ENCODE peak calls at places on chromosomes 12 and 14, in six cellular contexts. S is stimulated activated CD4-positive, alpha-beta T cell treated with anti-CD3 and anti-CD28 coated beads, Interleukin-1b, Interleukin-23, amount 100 ng/mL, for 24 hours; E is iPS-NIHi11; F is CD8-positive, alpha-beta memory T cell; I is T-helper 9 cell; G is naive B cell. W is an unnamed sample.

GRCh38 chr14:97177016-97177415 is 379.8 kb downstream of the VRK1 start:
- DNase-seq in S (no peak), E (peak), F (peak), I (peak), G (no peak), W (no peak)

GRCh38 chr14:65213316-65213715 is 111.0 kb upstream of the MAX start:
- DNase-seq in S (no peak), E (no peak), F (no peak), I (no peak), G (no peak), W (no peak)

GRCh38 chr12:92717202-92717601 is 14.4 kb downstream of the PLEKHG7 start:
- DNase-seq in S (no peak), E (peak), F (no peak), I (no peak), G (no peak), W (no peak)

GRCh38 chr14:51780006-51780692 is 80.3 kb upstream of the GNG2 start:
- DNase-seq in S (peak), E (peak), F (peak), I (peak), G (peak), W (peak)

GRCh38 chr14:69321601-69322330 is 61.8 kb downstream of the GALNT16 start:
- DNase-seq in S (no peak), E (no peak), F (no peak), I (no peak), G (no peak), W (no peak)

GRCh38 chr14:92686763-92687427 is 61.5 kb downstream of the LGMN start:
- DNase-seq in S (peak), E (peak), F (peak), I (peak), G (peak), W (peak)

GRCh38 chr12:38892090-38892786 is 13.2 kb downstream of the CPNE8 start:
- DNase-seq in S (no peak), E (no peak), F (no peak), I (no peak), G (no peak), W (no peak)

GRCh38 chr12:58916891-58917570 is 3.3 kb downstream of the LRIG3 start:
- DNase-seq in S (no peak), E (no peak), F (no peak), I (no peak), G (no peak), W (no peak)

GRCh38 chr12:117092886-117093285 is 6.3 kb downstream of the TESC start:
- DNase-seq in S (no peak), E (no peak), F (no peak), I (no peak), G (no peak), W (no peak)

W was measured in heart left ventricle.